ENCODE peak calls at places on chromosomes 4 and X, in eight cellular contexts. O, H, S, T, Q, K, M and F are unnamed samples.

GRCh38 chr4:127580300-127580699 is 52.5 kb upstream of the INTU start:
- DNase-seq in O (no peak), H (no peak), S (no peak), T (no peak), Q (no peak), K (no peak), M (no peak), F (no peak)

GRCh38 chrX:155027509-155028066 is 944 bp downstream of the FUNDC2 start:
- DNase-seq in O (peak; percentile 33), H (no peak), S (no peak), T (peak; percentile 49), Q (peak; percentile 23), K (peak; percentile 34), M (peak; percentile 38), F (no peak)

GRCh38 chrX:68588653-68589371 is 58.7 kb upstream of the STARD8 start:
- DNase-seq in O (no peak), H (no peak), S (no peak), T (no peak), Q (no peak), K (no peak), M (peak; percentile 55), F (no peak)

GRCh38 chrX:107940095-107940494 is 42.1 kb downstream of the TEX13B start:
- DNase-seq in O (no peak), H (no peak), S (no peak), T (peak; percentile 11), Q (no peak), K (no peak), M (no peak), F (no peak)

GRCh38 chrX:42533761-42534160 is 244.2 kb downstream of the PPP1R2C start:
- DNase-seq in O (no peak), H (no peak), S (no peak), T (no peak), Q (no peak), K (no peak), M (no peak), F (no peak)

GRCh38 chr4:71167083-71167482 is 171.7 kb upstream of the SLC4A4 start:
- DNase-seq in O (no peak), H (no peak), S (no peak), T (no peak), Q (no peak), K (no peak), M (no peak), F (no peak)

GRCh38 chrX:74251006-74251930 is 52.7 kb upstream of the ZCCHC13 start:
- DNase-seq in O (no peak), H (no peak), S (no peak), T (peak; percentile 55), Q (no peak), K (no peak), M (peak; percentile 38), F (no peak)

GRCh38 chrX:120568047-120568446 is 7.3 kb upstream of the CUL4B start:
- DNase-seq in O (no peak), H (no peak), S (no peak), T (no peak), Q (no peak), K (no peak), M (no peak), F (no peak)

GRCh38 chr4:94511591-94511990 is 59.8 kb downstream of the PDLIM5 start:
- DNase-seq in O (no peak), H (no peak), S (no peak), T (no peak), Q (no peak), K (no peak), M (no peak), F (no peak)

GRCh38 chrX:140091276-140091886 is 126.1 kb upstream of the CXorf66 start:
- DNase-seq in O (no peak), H (peak; percentile 51), S (peak; percentile 39), T (peak; percentile 37), Q (no peak), K (no peak), M (no peak), F (peak; percentile 67)

GRCh38 chrX:70132877-70133302 is 357 bp upstream of the IGBP1 start:
- DNase-seq in O (no peak), H (no peak), S (no peak), T (no peak), Q (no peak), K (no peak), M (no peak), F (no peak)
- TF ChIP-seq EZH2phosphoT487 in O (no peak), H (no peak), S (no peak), T (no peak), Q (no peak), K (no peak), M (no peak), F (no peak)

GRCh38 chrX:115366535-115366934 is 77.0 kb downstream of the LUZP4 start:
- DNase-seq in O (no peak), H (no peak), S (no peak), T (no peak), Q (no peak), K (no peak), M (no peak), F (no peak)

GRCh38 chrX:115367455-115367854 is 77.9 kb downstream of the LUZP4 start:
- DNase-seq in O (no peak), H (no peak), S (no peak), T (no peak), Q (no peak), K (no peak), M (no peak), F (no peak)

GRCh38 chrX:115364625-115365024 is 75.1 kb downstream of the LUZP4 start:
- DNase-seq in O (no peak), H (no peak), S (no peak), T (no peak), Q (no peak), K (no peak), M (no peak), F (no peak)

GRCh38 chrX:115360220-115360781 is 70.8 kb downstream of the LUZP4 start:
- DNase-seq in O (no peak), H (no peak), S (no peak), T (no peak), Q (no peak), K (no peak), M (no peak), F (no peak)

DNA sequence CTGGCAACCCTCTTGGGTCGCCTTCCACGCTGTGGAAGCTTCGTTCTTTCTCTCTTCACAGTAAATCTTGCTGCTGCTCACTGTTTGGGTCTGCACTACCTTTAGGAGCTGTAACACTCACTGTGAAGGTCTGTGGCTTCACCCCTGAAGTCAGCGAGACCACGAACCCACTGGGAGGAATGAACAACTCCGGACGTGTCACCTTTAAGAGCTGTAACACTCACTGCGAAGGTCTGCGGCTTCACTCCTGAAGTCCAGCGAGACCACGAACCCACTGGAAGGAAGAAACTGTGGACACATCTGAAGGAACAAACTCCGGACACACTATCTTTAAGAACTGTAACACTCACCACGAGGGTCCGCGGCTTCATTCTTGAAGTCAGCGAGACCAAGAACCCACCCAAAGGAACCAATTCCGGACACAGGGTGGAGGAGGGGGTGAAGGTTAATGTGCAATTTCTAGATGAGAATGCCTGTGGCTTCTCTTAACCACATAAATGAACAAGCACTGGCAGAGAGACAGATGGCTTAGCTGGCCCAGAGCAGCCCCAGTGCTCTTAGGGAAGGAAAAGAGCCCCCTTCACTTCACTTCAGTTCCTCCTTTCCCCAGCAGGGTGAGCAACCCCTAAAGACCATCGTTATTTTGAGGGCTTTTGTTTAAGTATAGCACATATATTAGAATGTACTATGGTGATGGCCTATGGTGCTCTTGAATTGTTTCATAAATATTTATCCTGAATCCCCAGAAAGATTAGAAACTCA is 73.0 kb downstream of the LUZP4 start:
- DNase-seq in O (no peak), H (peak; percentile 27), S (no peak), T (no peak), Q (no peak), K (peak; percentile 23), M (no peak), F (no peak)
- TF ChIP-seq CTCF in O (no peak), H (peak; percentile 46), S (peak; percentile 28), T (no peak), Q (no peak), K (no peak), M (no peak), F (peak; percentile 49)

GRCh38 chrX:150201391-150201790 is 161.7 kb upstream of the MAMLD1 start:
- DNase-seq in O (no peak), H (no peak), S (no peak), T (no peak), Q (no peak), K (no peak), M (no peak), F (no peak)

GRCh38 chrX:150199803-150200202 is 163.3 kb upstream of the MAMLD1 start:
- DNase-seq in O (no peak), H (no peak), S (no peak), T (no peak), Q (no peak), K (no peak), M (peak; percentile 19), F (no peak)

GRCh38 chrX:150201841-150202240 is 161.3 kb upstream of the MAMLD1 start:
- DNase-seq in O (no peak), H (no peak), S (no peak), T (no peak), Q (no peak), K (no peak), M (peak; percentile 35), F (no peak)

GRCh38 chrX:150200361-150200760 is 162.8 kb upstream of the MAMLD1 start:
- DNase-seq in O (no peak), H (no peak), S (no peak), T (no peak), Q (no peak), K (no peak), M (no peak), F (no peak)

GRCh38 chrX:150200820-150201287 is 162.3 kb upstream of the MAMLD1 start:
- DNase-seq in O (no peak), H (no peak), S (peak; percentile 26), T (peak; percentile 71), Q (peak; percentile 80), K (no peak), M (peak; percentile 98), F (no peak)
- TF ChIP-seq EZH2phosphoT487 in O (no peak), H (no peak), S (no peak), T (no peak), Q (no peak), K (no peak), M (no peak), F (no peak)

GRCh38 chr4:72326692-72327632 is 242.1 kb downstream of the ADAMTS3 start:
- DNase-seq in O (peak; percentile 41), H (peak; percentile 71), S (peak; percentile 21), T (peak; percentile 55), Q (peak; percentile 8), K (peak; percentile 33), M (peak; percentile 83), F (peak; percentile 54)
- TF ChIP-seq CTCF in O (peak; percentile 83), H (peak; percentile 76), S (peak; percentile 85), T (peak; percentile 84), Q (peak; percentile 48), K (peak; percentile 60), M (peak; percentile 89), F (peak; percentile 78)